ENCODE peak calls at places on chromosome 19, in ten cellular contexts. S is upper lobe of right lung; X is prostate gland; C is IMR-90; B is right lobe of liver; T is neural progenitor cell; M is pancreas; N is stomach; I is CD8-positive, alpha-beta T cell; F is cardiac muscle cell. Z is an unnamed sample.
A peak's percentile ranks its signal among the peaks of the same experiment; 100 is the strongest.

GRCh38 chr19:52942371-52943133 is 19.3 kb upstream of the ZNF888 start:
- DNase-seq in N (peak; percentile 97), M (peak; percentile 96), T (peak; percentile 87), B (peak; percentile 82), F (peak; percentile 90), I (peak; percentile 94), S (peak; percentile 96), X (peak; percentile 95), C (peak; percentile 75), Z (peak; percentile 95)

GRCh38 chr19:29650988-29651387 is 14.3 kb upstream of the PLEKHF1 start:
- DNase-seq in S (no peak), M (no peak), I (no peak), X (no peak), N (no peak), B (no peak), C (no peak), F (no peak), T (no peak), Z (no peak)

GRCh38 chr19:35549174-35549788 is 3.9 kb downstream of the TMEM147 start:
- DNase-seq in B (peak; percentile 63), T (peak; percentile 91), C (peak; percentile 56), S (no peak), I (peak; percentile 65), X (peak; percentile 66), N (peak; percentile 63), F (peak; percentile 89), M (no peak), Z (no peak)

GRCh38 chr19:14073232-14073924 is 792 bp downstream of the MISP3 start:
- DNase-seq in F (peak; percentile 86), X (peak; percentile 53), N (peak; percentile 81), I (peak; percentile 79), S (peak; percentile 90), M (peak; percentile 87), C (peak; percentile 82), T (peak; percentile 92), B (peak; percentile 80), Z (peak; percentile 88)

GRCh38 chr19:47509973-47510372 is 4.9 kb downstream of the NAPA start:
- DNase-seq in C (no peak), X (peak; percentile 90), M (peak; percentile 77), I (no peak), F (no peak), N (peak; percentile 67), S (no peak), T (no peak), B (no peak), Z (no peak)

GRCh38 chr19:4503224-4504170 is 14.8 kb downstream of the PLIN4 start:
- DNase-seq in I (no peak), S (no peak), C (no peak), F (no peak), X (no peak), T (peak; percentile 45), M (no peak), B (no peak), N (no peak), Z (no peak)

GRCh38 chr19:18203408-18203862 is 407 bp downstream of the RAB3A start:
- DNase-seq in C (no peak), F (no peak), B (peak; percentile 68), I (peak; percentile 50), M (no peak), T (no peak), X (no peak), S (peak; percentile 79), N (no peak), Z (peak; percentile 77)

GRCh38 chr19:1284293-1284978 is 1.2 kb upstream of the EFNA2 start:
- DNase-seq in B (peak; percentile 88), C (no peak), T (no peak), N (no peak), X (no peak), F (no peak), S (no peak), M (peak; percentile 16), I (no peak), Z (no peak)

GRCh38 chr19:55341191-55342043 is 1.7 kb downstream of the KMT5C start:
- DNase-seq in B (no peak), M (peak; percentile 86), N (peak; percentile 77), I (peak; percentile 47), C (peak; percentile 33), X (peak; percentile 33), T (peak; percentile 93), S (peak; percentile 91), F (peak; percentile 78), Z (peak; percentile 88)

GRCh38 chr19:2491130-2491801 is 15.3 kb downstream of the GADD45B start:
- DNase-seq in F (no peak), N (peak; percentile 98), I (no peak), X (peak; percentile 70), T (no peak), C (peak; percentile 84), S (peak; percentile 96), M (peak; percentile 98), B (peak; percentile 79), Z (peak; percentile 92)

GRCh38 chr19:8441725-8442544 is 2.8 kb upstream of the HNRNPM start:
- DNase-seq in X (no peak), S (no peak), M (no peak), F (no peak), T (peak; percentile 33), N (no peak), B (no peak), C (no peak), I (no peak), Z (no peak)

GRCh38 chr19:8438236-8438635 is 6.5 kb upstream of the HNRNPM start:
- DNase-seq in F (no peak), S (peak; percentile 46), N (no peak), B (no peak), T (no peak), X (no peak), C (no peak), I (no peak), M (no peak), Z (no peak)
- H3K4me1 ChIP-seq in F (no peaks in the 10 kb centered on the region), S (peaks cover 6% of the 10 kb centered on the region), N (no peaks in the 10 kb centered on the region), B (no peaks in the 10 kb centered on the region), T (no peaks in the 10 kb centered on the region), X (no peaks in the 10 kb centered on the region), C (no peaks in the 10 kb centered on the region), I (no peaks in the 10 kb centered on the region), M (peaks cover 4% of the 10 kb centered on the region), Z (peaks cover 13% of the 10 kb centered on the region)

GRCh38 chr19:56423276-56423984 is 19.3 kb downstream of the ZNF583 start:
- DNase-seq in N (no peak), I (no peak), C (no peak), F (no peak), S (no peak), T (no peak), B (no peak), X (no peak), M (no peak), Z (no peak)
- H3K4me3 ChIP-seq in N (no peak overlapping the region), I (peak overlapping the region; percentile 3), C (no peak overlapping the region), F (no peak overlapping the region), S (no peak overlapping the region), T (peak overlapping the region; percentile 4), B (no peak overlapping the region), X (no peak overlapping the region), M (no peak overlapping the region), Z (no peak overlapping the region)

GRCh38 chr19:39070888-39071287 is 13.3 kb upstream of the ACP7 start:
- DNase-seq in I (no peak), S (no peak), T (no peak), B (no peak), F (no peak), M (no peak), X (no peak), C (peak; percentile 32), N (no peak), Z (no peak)

GRCh38 chr19:39074942-39075341 is 9.2 kb upstream of the ACP7 start:
- DNase-seq in S (no peak), N (no peak), F (no peak), I (no peak), B (no peak), M (no peak), X (no peak), T (no peak), C (no peak), Z (no peak)

GRCh38 chr19:39077323-39077722 is 6.8 kb upstream of the ACP7 start:
- DNase-seq in S (no peak), T (no peak), N (no peak), B (no peak), M (no peak), I (no peak), F (no peak), X (no peak), C (no peak), Z (no peak)

GRCh38 chr19:39078436-39079200 is 5.5 kb upstream of the ACP7 start:
- DNase-seq in B (no peak), S (no peak), T (no peak), X (no peak), N (no peak), M (no peak), I (no peak), F (no peak), C (peak; percentile 97), Z (no peak)

DNA sequence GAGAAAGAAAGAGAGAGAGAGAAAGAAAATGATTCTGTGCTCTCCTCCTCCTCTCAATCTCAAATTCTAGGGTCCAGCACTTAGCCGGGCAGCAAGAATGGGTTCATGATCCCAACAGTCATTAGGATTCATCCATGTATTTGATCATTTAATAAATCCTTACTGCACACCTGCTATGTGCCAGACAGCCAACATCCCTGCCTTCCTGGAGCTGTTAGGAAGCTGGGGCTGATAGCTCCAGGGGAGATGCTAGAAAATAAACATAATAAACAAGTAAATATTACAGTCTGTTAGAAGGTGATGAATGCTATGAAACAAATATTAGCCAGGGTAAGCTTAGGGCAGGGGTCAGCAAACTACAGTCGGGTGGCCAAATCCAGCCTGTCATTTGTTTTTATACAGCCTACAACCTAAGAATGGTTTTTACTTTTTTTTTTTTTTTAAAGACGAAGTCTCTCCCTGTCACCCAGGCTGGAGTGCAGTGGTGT is 9.9 kb upstream of the ACP7 start:
- DNase-seq in T (no peak), I (no peak), S (no peak), N (no peak), M (no peak), X (no peak), B (no peak), C (no peak), F (no peak), Z (no peak)
- TF ChIP-seq CTCF in T (no peak), I (no peak), S (no peak), N (no peak), M (no peak), X (no peak), B (no peak), C (no peak), F (no peak), Z (no peak)

GRCh38 chr19:15433519-15434069 is 14.8 kb upstream of the AKAP8L start:
- DNase-seq in X (no peak), T (no peak), N (no peak), F (no peak), C (no peak), S (no peak), I (no peak), M (no peak), B (no peak), Z (no peak)

GRCh38 chr19:15431396-15432017 is 12.7 kb upstream of the AKAP8L start:
- DNase-seq in C (no peak), B (no peak), M (peak; percentile 33), I (no peak), T (peak; percentile 32), N (no peak), S (no peak), F (no peak), X (no peak), Z (no peak)

GRCh38 chr19:15432629-15433518 is 14.1 kb upstream of the AKAP8L start:
- DNase-seq in C (peak; percentile 87), X (peak; percentile 84), S (peak; percentile 97), I (peak; percentile 91), M (peak; percentile 95), F (peak; percentile 96), B (peak; percentile 94), N (peak; percentile 92), T (peak; percentile 97), Z (peak; percentile 95)

GRCh38 chr19:15430526-15431120 is 11.8 kb upstream of the AKAP8L start:
- DNase-seq in S (no peak), X (no peak), I (no peak), N (no peak), T (no peak), F (no peak), C (no peak), M (no peak), B (no peak), Z (no peak)

GRCh38 chr19:15432018-15432494 is 13.3 kb upstream of the AKAP8L start:
- DNase-seq in S (no peak), I (no peak), X (no peak), M (peak; percentile 48), N (no peak), B (no peak), F (peak; percentile 20), T (peak; percentile 47), C (no peak), Z (no peak)
- H3K4me1 ChIP-seq in S (peaks cover 27% of the 10 kb centered on the region), I (peaks cover 31% of the 10 kb centered on the region), X (peaks cover 18% of the 10 kb centered on the region), M (peaks cover 18% of the 10 kb centered on the region), N (peaks cover 23% of the 10 kb centered on the region), B (no peaks in the 10 kb centered on the region), F (peaks cover 7% of the 10 kb centered on the region), T (peaks cover 5% of the 10 kb centered on the region), C (peaks cover 25% of the 10 kb centered on the region), Z (peaks cover 38% of the 10 kb centered on the region)

Z was measured in lower lobe of right lung.